ENCODE peak calls at places on chromosomes 13 and 19, in six cellular contexts. I is CD4-positive, alpha-beta memory T cell; Z is thoracic aorta; R is fibroblast of lung; T is CD8-positive, alpha-beta memory T cell; D is BJ. F is an unnamed sample.

GRCh38 chr13:112007191-112007590 is 59.8 kb upstream of the SOX1 start:
- DNase-seq in I (no peak), Z (no peak), R (no peak), T (no peak), D (no peak), F (peak; percentile 18)

GRCh38 chr19:12983561-12984142 is 11.6 kb upstream of the NFIX start:
- DNase-seq in I (peak; percentile 75), Z (no peak), R (peak; percentile 73), T (peak; percentile 84), D (no peak), F (no peak)

GRCh38 chr19:42178791-42179500 is 38.5 kb downstream of the DEDD2 start:
- DNase-seq in I (no peak), Z (no peak), R (no peak), T (no peak), D (no peak), F (no peak)

GRCh38 chr13:57627663-57628062 is 3.9 kb upstream of the PCDH17 start:
- DNase-seq in I (no peak), Z (no peak), R (peak; percentile 59), T (no peak), D (no peak), F (no peak)

GRCh38 chr19:38037151-38037611 is 130.2 kb downstream of the SIPA1L3 start:
- DNase-seq in I (no peak), Z (no peak), R (no peak), T (no peak), D (no peak), F (no peak)

GRCh38 chr13:40245567-40245966 is 420.9 kb downstream of the FOXO1 start:
- DNase-seq in I (no peak), Z (no peak), R (no peak), T (no peak), D (no peak), F (no peak)

GRCh38 chr13:100544866-100545683 is 43.5 kb downstream of the GGACT start:
- DNase-seq in I (no peak), Z (no peak), R (no peak), T (no peak), D (no peak), F (no peak)

GRCh38 chr13:113998781-113999617 is 25.1 kb upstream of the C13orf46 start:
- DNase-seq in I (peak; percentile 32), Z (no peak), R (no peak), T (no peak), D (no peak), F (no peak)

GRCh38 chr19:869245-870177 is 10.0 kb downstream of the CFD start:
- DNase-seq in I (no peak), Z (peak; percentile 60), R (peak; percentile 96), T (no peak), D (peak; percentile 80), F (peak; percentile 97)

GRCh38 chr13:61413572-61413971 is 2.1 kb downstream of the PCDH20 start:
- DNase-seq in I (no peak), Z (no peak), R (no peak), T (no peak), D (no peak), F (no peak)

GRCh38 chr13:43127103-43127817 is 103.9 kb downstream of the DNAJC15 start:
- DNase-seq in I (no peak), Z (no peak), R (no peak), T (no peak), D (no peak), F (no peak)

GRCh38 chr13:99796175-99796819 is 175.3 kb downstream of the ZIC5 start:
- DNase-seq in I (no peak), Z (no peak), R (peak; percentile 51), T (no peak), D (no peak), F (no peak)

GRCh38 chr13:76717092-76717491 is 169.1 kb downstream of the KCTD12 start:
- DNase-seq in I (no peak), Z (no peak), R (no peak), T (no peak), D (no peak), F (no peak)

GRCh38 chr19:341386-342127 is 3.0 kb downstream of the MIER2 start:
- DNase-seq in I (no peak), Z (no peak), R (no peak), T (no peak), D (no peak), F (peak; percentile 49)

GRCh38 chr13:33659894-33660293 is 158.1 kb upstream of the RFC3 start:
- DNase-seq in I (no peak), Z (no peak), R (no peak), T (no peak), D (no peak), F (no peak)

GRCh38 chr13:21641629-21642028 is 29.2 kb upstream of the FGF9 start:
- DNase-seq in I (no peak), Z (no peak), R (no peak), T (no peak), D (no peak), F (no peak)

GRCh38 chr19:48170817-48171347 is 402 bp downstream of the ZSWIM9 start:
- DNase-seq in I (peak; percentile 40), Z (no peak), R (no peak), T (no peak), D (no peak), F (no peak)

GRCh38 chr19:46372901-46373572 is 26.1 kb downstream of the PPP5C start:
- DNase-seq in I (no peak), Z (no peak), R (no peak), T (no peak), D (no peak), F (no peak)

GRCh38 chr13:87356314-87356713 is 314.9 kb upstream of the SLITRK5 start:
- DNase-seq in I (no peak), Z (no peak), R (peak; percentile 8), T (no peak), D (no peak), F (no peak)

GRCh38 chr13:86725105-86725504 is 925.9 kb upstream of the SLITRK6 start:
- DNase-seq in I (no peak), Z (no peak), R (peak; percentile 2), T (no peak), D (no peak), F (no peak)

GRCh38 chr13:98447881-98448641 is 128.8 kb downstream of the STK24 start:
- DNase-seq in I (no peak), Z (no peak), R (peak; percentile 43), T (no peak), D (no peak), F (no peak)

GRCh38 chr13:75547917-75548316 is 1.7 kb upstream of the UCHL3 start:
- DNase-seq in I (no peak), Z (no peak), R (no peak), T (no peak), D (no peak), F (no peak)

GRCh38 chr13:105464249-105464648 is 1071.2 kb downstream of the EFNB2 start:
- DNase-seq in I (no peak), Z (no peak), R (no peak), T (no peak), D (no peak), F (no peak)

GRCh38 chr13:110618167-110618566 is 2.8 kb downstream of the NAXD start:
- DNase-seq in I (no peak), Z (no peak), R (peak; percentile 22), T (no peak), D (no peak), F (no peak)

GRCh38 chr13:110615005-110615321 is 382 bp upstream of the NAXD start:
- DNase-seq in I (no peak), Z (no peak), R (no peak), T (no peak), D (no peak), F (no peak)

GRCh38 chr13:110615322-110616102 is at the start of gene NAXD:
- DNase-seq in I (peak; percentile 71), Z (peak; percentile 82), R (peak; percentile 94), T (peak; percentile 82), D (peak; percentile 71), F (no peak)

GRCh38 chr13:110617326-110618072 is 2.2 kb downstream of the NAXD start:
- DNase-seq in I (no peak), Z (no peak), R (peak; percentile 97), T (no peak), D (no peak), F (no peak)

GRCh38 chr13:110616103-110617101 is 1.1 kb downstream of the NAXD start:
- DNase-seq in I (peak; percentile 44), Z (peak; percentile 30), R (peak; percentile 54), T (no peak), D (no peak), F (no peak)
- H3K4me3 ChIP-seq in I (peak overlapping the region; percentile 53), Z (peak overlapping the region; percentile 98), R (peak overlapping the region; percentile 84), T (peak overlapping the region; percentile 86), D (peak overlapping the region; percentile 85), F (peak overlapping the region; percentile 86)

GRCh38 chr13:50682002-50682401 is 161.5 kb downstream of the DLEU7 start:
- DNase-seq in I (no peak), Z (no peak), R (no peak), T (no peak), D (no peak), F (no peak)

GRCh38 chr13:50679321-50679720 is 164.2 kb downstream of the DLEU7 start:
- DNase-seq in I (no peak), Z (no peak), R (no peak), T (no peak), D (peak; percentile 23), F (no peak)

GRCh38 chr13:50678464-50679162 is 164.9 kb downstream of the DLEU7 start:
- DNase-seq in I (no peak), Z (no peak), R (peak; percentile 39), T (no peak), D (peak; percentile 65), F (no peak)

GRCh38 chr13:50676602-50677001 is 166.9 kb downstream of the DLEU7 start:
- DNase-seq in I (no peak), Z (no peak), R (peak; percentile 31), T (no peak), D (peak; percentile 31), F (no peak)

GRCh38 chr13:50677687-50678463 is 165.6 kb downstream of the DLEU7 start:
- DNase-seq in I (no peak), Z (no peak), R (no peak), T (no peak), D (no peak), F (no peak)
- H3K36me3 ChIP-seq in I (no peaks in the 10 kb centered on the region), Z (no peaks in the 10 kb centered on the region), R (no peaks in the 10 kb centered on the region), T (no peaks in the 10 kb centered on the region), D (no peaks in the 10 kb centered on the region), F (no peaks in the 10 kb centered on the region)

GRCh38 chr19:5264453-5264852 is 76.2 kb downstream of the PTPRS start:
- DNase-seq in I (no peak), Z (no peak), R (no peak), T (no peak), D (no peak), F (no peak)
- H3K4me3 ChIP-seq in I (no peak overlapping the region), Z (no peak overlapping the region), R (no peak overlapping the region), T (no peak overlapping the region), D (no peak overlapping the region), F (no peak overlapping the region)

GRCh38 chr19:16874250-16874977 is 14.4 kb upstream of the F2RL3 start:
- DNase-seq in I (no peak), Z (no peak), R (no peak), T (no peak), D (no peak), F (no peak)
- H3K36me3 ChIP-seq in I (peaks cover 38% of the 10 kb centered on the region), Z (peaks cover 65% of the 10 kb centered on the region), R (peaks cover 19% of the 10 kb centered on the region), T (peaks cover 21% of the 10 kb centered on the region), D (peaks cover 37% of the 10 kb centered on the region), F (peaks cover 74% of the 10 kb centered on the region)

F was measured in vagina.